ENCODE peak calls at places on chromosomes 6 and 20, in six cellular contexts. F is GM12878; P is GM23338; E is IMR-90; G is CD8-positive, alpha-beta T cell; J is fibroblast of pulmonary artery. S is an unnamed sample.

GRCh38 chr20:2236266-2236665 is 59.5 kb upstream of the TGM3 start:
- DNase-seq in P (no peak), J (peak), E (peak), F (no peak), G (no peak), S (no peak)

GRCh38 chr6:95266537-95267258 is 310.6 kb upstream of the MANEA start:
- DNase-seq in P (no peak), J (no peak), E (no peak), G (no peak), F (no peak), S (no peak)

GRCh38 chr6:34465551-34466241 is at the start of gene PACSIN1:
- DNase-seq in G (no peak), F (no peak), J (no peak), P (peak), E (no peak), S (no peak)

GRCh38 chr6:22141271-22141745 is 155.5 kb downstream of the PRL start:
- DNase-seq in G (no peak), P (no peak), J (peak), E (peak), F (no peak), S (no peak)

GRCh38 chr6:20236899-20237600 is 24.8 kb upstream of the MBOAT1 start:
- DNase-seq in F (no peak), P (no peak), E (no peak), G (no peak), J (no peak), S (no peak)

GRCh38 chr20:32485126-32485769 is 99.9 kb downstream of the NOL4L start:
- DNase-seq in G (peak), P (peak), F (peak), J (peak), E (peak), S (peak)

GRCh38 chr6:144597511-144597910 is 312.4 kb downstream of the UTRN start:
- DNase-seq in P (no peak), E (no peak), G (no peak), J (no peak), F (no peak), S (no peak)

GRCh38 chr6:12208190-12208589 is 82.0 kb upstream of the EDN1 start:
- DNase-seq in J (peak), F (no peak), G (no peak), P (no peak), E (peak), S (peak)

GRCh38 chr20:46981184-46981583 is 86.5 kb downstream of the EYA2 start:
- DNase-seq in G (no peak), F (no peak), E (no peak), P (no peak), J (no peak), S (no peak)

GRCh38 chr20:23235173-23236027 is 115.2 kb upstream of the NXT1 start:
- DNase-seq in F (no peak), J (peak), P (peak), E (peak), G (no peak), S (peak)

GRCh38 chr6:27667651-27668441 is 194.9 kb upstream of the ZNF184 start:
- DNase-seq in G (no peak), P (peak), E (no peak), J (no peak), F (no peak), S (no peak)

GRCh38 chr6:146803601-146804000 is 204.8 kb downstream of the ADGB start:
- DNase-seq in G (no peak), F (no peak), P (no peak), J (no peak), E (no peak), S (no peak)

GRCh38 chr6:149867876-149868640 is 3.9 kb upstream of the LRP11 start:
- DNase-seq in P (peak), J (peak), G (no peak), E (peak), F (no peak), S (peak)

GRCh38 chr6:37056439-37057127 is 51.1 kb downstream of the FGD2 start:
- DNase-seq in F (no peak), E (peak), J (no peak), P (peak), G (no peak), S (peak)

GRCh38 chr6:13763740-13764381 is 50.5 kb downstream of the MCUR1 start:
- DNase-seq in P (no peak), F (peak), G (no peak), J (no peak), E (no peak), S (no peak)

GRCh38 chr20:38290829-38291581 is 13.0 kb upstream of the BPI start:
- DNase-seq in F (no peak), P (peak), J (peak), G (no peak), E (peak), S (peak)

GRCh38 chr6:1378224-1379025 is 11.0 kb upstream of the FOXF2 start:
- DNase-seq in P (peak), G (no peak), E (no peak), J (no peak), F (no peak), S (no peak)

GRCh38 chr6:45112711-45113110 is 215.4 kb upstream of the RUNX2 start:
- DNase-seq in F (no peak), J (no peak), E (no peak), P (no peak), G (no peak), S (peak)

GRCh38 chr6:80517525-80517924 is 411.1 kb downstream of the BCKDHB start:
- DNase-seq in G (no peak), E (no peak), J (no peak), F (no peak), P (no peak), S (no peak)

GRCh38 chr20:10644458-10645204 is 29.2 kb downstream of the JAG1 start:
- DNase-seq in G (no peak), F (peak), E (no peak), J (no peak), P (no peak), S (no peak)

GRCh38 chr6:113755449-113756289 is 101.5 kb upstream of the MARCKS start:
- DNase-seq in P (no peak), E (no peak), F (peak), J (no peak), G (no peak), S (no peak)

GRCh38 chr6:165834613-165835259 is 171.7 kb upstream of the PDE10A start:
- DNase-seq in E (peak), P (no peak), F (no peak), J (peak), G (no peak), S (no peak)

GRCh38 chr20:63807654-63808053 is 23.4 kb downstream of the ZBTB46 start:
- DNase-seq in F (no peak), J (no peak), P (no peak), E (no peak), G (no peak), S (no peak)

GRCh38 chr6:140316966-140317365 is 942.5 kb upstream of the CITED2 start:
- DNase-seq in F (no peak), G (no peak), E (no peak), P (no peak), J (no peak), S (no peak)

GRCh38 chr20:50475879-50476292 is 34.3 kb upstream of the PTPN1 start:
- DNase-seq in J (peak), P (no peak), G (no peak), F (no peak), E (peak), S (no peak)

GRCh38 chr20:10651227-10651990 is 22.4 kb downstream of the JAG1 start:
- DNase-seq in J (peak), F (no peak), P (no peak), E (peak), G (no peak), S (peak)

GRCh38 chr6:15504040-15504491 is 158.8 kb downstream of the DTNBP1 start:
- DNase-seq in J (peak), E (no peak), G (no peak), P (no peak), F (no peak), S (peak)

GRCh38 chr6:125789167-125789566 is 1.6 kb upstream of the NCOA7 start:
- DNase-seq in J (no peak), G (no peak), E (no peak), P (no peak), F (no peak), S (no peak)

GRCh38 chr6:151430886-151431285 is 21.0 kb downstream of the RMND1 start:
- DNase-seq in E (no peak), P (peak), J (no peak), G (no peak), F (no peak), S (no peak)

GRCh38 chr20:58224097-58224496 is 4.4 kb downstream of the ANKRD60 start:
- DNase-seq in F (no peak), P (no peak), E (no peak), J (no peak), G (no peak), S (no peak)

GRCh38 chr6:72363844-72364740 is 257.8 kb upstream of the KCNQ5 start:
- DNase-seq in F (no peak), E (peak), J (peak), G (no peak), P (no peak), S (peak)

GRCh38 chr6:112560651-112561050 is 213.5 kb downstream of the RFPL4B start:
- DNase-seq in G (no peak), P (peak), J (no peak), F (no peak), E (no peak), S (no peak)
- TF ChIP-seq CTCF in G (no peak), P (no peak), J (no peak), F (no peak), E (no peak), S (no peak)

DNA sequence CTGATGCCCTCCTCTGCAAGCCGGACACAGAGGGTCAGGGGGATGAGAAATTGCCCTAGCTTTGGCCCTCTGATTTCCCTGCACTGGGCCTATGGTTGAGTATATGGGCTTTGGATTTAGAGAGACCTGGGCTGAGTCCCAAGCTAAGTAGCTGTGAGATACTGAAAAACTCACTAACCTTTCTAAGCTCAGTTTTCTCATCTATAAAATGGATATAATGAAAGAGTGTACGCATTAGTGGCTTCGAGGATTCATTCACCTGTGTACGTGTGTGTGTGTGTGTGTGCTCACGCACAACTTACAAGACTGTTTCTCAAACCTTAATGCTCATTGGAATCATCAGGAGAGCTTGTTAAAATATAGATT is 12.7 kb upstream of the RBPJL start:
- DNase-seq in F (no peak), E (no peak), P (no peak), J (no peak), G (no peak), S (no peak)
- H3K4me3 ChIP-seq in F (no peak), E (no peak), P (peak), J (no peak), G (peak), S (no peak)

GRCh38 chr20:44908987-44909871 is 631 bp upstream of the PABPC1L start:
- DNase-seq in P (no peak), J (peak), G (no peak), F (no peak), E (no peak), S (no peak)

GRCh38 chr20:44912189-44912588 is 2.3 kb downstream of the PABPC1L start:
- DNase-seq in E (no peak), G (no peak), J (no peak), F (no peak), P (no peak), S (no peak)

GRCh38 chr20:44910690-44911262 is 916 bp downstream of the PABPC1L start:
- DNase-seq in P (peak), J (no peak), G (no peak), F (no peak), E (no peak), S (no peak)

GRCh38 chr20:44909872-44910689 is at the start of gene PABPC1L:
- DNase-seq in G (peak), P (peak), J (peak), F (peak), E (peak), S (peak)

GRCh38 chr20:44911264-44911921 is 1.5 kb downstream of the PABPC1L start:
- DNase-seq in J (peak), F (no peak), G (peak), P (peak), E (peak), S (peak)
- TF ChIP-seq CTCF in J (peak), F (peak), G (no peak), P (peak), E (peak), S (peak)

GRCh38 chr20:35757098-35757705 is 14.6 kb upstream of the PHF20 start:
- DNase-seq in F (no peak), E (no peak), P (peak), G (no peak), J (no peak), S (no peak)
- H3K4me3 ChIP-seq in F (no peak), E (no peak), P (no peak), G (no peak), J (no peak), S (no peak)

DNA sequence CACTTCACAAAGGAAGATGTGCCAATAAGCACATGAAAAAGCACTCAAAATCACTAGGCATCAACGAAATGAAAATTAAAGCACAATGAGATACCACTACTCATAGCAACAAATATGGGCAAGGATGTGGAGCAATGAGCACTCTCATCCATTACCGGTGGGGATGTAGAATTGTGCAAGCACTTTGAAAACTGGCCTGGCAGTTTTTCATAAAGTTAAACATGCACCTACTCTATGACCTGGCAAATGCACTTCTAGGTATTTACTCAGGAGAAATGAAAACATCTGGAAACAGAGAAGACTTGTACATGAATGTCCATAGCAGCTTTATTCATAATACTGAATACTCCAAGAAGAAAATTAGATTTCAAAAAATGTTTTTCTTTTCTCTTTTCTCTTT is 34.1 kb upstream of the TMEM14A start:
- DNase-seq in E (no peak), J (no peak), P (no peak), F (no peak), G (no peak), S (no peak)
- TF ChIP-seq CTCF in E (no peak), J (no peak), P (no peak), F (no peak), G (no peak), S (no peak)

DNA sequence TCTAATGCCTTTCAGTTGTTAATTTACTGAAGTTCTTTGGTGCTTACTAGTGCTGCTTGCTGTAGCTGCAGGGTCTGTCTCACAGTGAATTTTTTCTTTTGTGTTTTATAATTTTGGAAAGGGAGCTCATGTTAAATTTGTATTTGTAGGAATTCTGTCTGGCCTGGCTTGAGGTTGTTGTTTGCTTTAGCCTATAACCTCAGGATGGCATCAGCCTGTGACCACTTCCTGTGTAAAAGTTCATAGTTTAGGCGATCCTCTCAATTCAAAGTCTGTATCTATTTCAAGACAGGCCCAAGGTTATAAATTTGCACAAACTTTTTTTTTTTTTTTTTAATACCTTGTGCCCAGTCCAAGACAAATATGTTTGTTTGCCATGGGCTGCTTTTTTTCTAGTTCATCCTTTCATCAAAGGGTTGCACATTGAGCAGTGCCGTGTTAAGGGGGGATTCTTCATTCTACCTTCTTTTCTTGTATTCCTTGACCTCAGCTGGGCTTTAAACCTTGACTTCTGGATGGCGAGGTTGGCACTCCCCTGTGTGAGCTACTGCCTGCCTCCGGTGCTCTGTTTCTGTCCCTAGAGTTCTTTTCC is 7.3 kb downstream of the RIPK1 start:
- DNase-seq in P (peak), E (no peak), F (no peak), J (no peak), G (no peak), S (peak)
- H3K4me3 ChIP-seq in P (no peak), E (no peak), F (no peak), J (no peak), G (no peak), S (no peak)

GRCh38 chr6:88492824-88493223 is 326.7 kb upstream of the CNR1 start:
- DNase-seq in J (peak), F (no peak), P (peak), G (no peak), E (peak), S (peak)
- TF ChIP-seq CTCF in J (peak), F (peak), P (peak), G (no peak), E (peak), S (peak)

DNA sequence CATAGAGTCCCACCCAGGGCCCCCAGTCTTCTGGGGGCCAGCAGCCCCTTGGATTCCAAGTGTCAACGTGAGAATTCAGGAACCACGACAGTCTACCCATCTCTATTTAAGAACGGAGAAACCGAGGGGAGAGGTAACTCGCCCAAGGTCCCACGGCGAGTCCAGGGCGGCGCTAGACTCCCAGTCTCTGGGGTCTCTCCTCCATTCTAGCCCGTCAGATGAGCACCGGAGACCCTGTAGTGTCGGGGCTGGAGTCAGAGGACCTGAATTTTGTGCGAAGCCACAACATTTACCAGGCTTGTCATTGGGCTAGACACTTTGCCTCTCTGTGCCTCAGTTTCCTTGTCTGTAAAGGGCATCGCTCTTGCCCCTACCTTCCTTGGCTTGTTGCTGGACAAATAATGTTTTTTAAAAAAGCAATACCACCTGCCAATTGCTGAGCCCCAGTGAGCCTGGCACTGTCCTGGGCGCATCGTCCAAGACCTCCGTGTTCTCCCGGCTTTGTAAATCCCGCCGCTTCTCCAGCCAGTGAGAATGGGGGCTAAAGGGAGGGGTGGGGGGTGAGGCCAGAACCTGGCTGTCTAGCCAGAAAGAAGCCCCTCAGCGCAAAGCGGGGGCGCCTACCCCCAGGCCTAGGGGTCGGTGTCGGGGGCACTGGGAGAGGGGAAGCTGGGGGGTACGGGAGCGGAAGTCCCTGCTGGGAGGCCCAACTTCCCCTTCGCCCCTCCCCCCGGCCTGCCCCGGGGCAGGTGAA is 91.7 kb downstream of the NCR2 start:
- DNase-seq in F (no peak), J (no peak), P (peak), G (no peak), E (no peak), S (no peak)
- H3K4me3 ChIP-seq in F (peak), J (no peak), P (peak), G (peak), E (no peak), S (no peak)

GRCh38 chr6:108497883-108498282 is 62.8 kb upstream of the FOXO3 start:
- DNase-seq in F (no peak), E (peak), G (no peak), P (peak), J (peak), S (peak)
- TF ChIP-seq CTCF in F (peak), E (peak), G (peak), P (peak), J (peak), S (peak)